ENCODE peak calls at places on chromosomes 11 and 22, in eight cellular contexts. N is retinal pigment epithelial cell; C is mucosa of descending colon; W is heart left ventricle; S is germinal center; Z is activated CD4-positive, alpha-beta T cell treated with anti-CD3 and anti-CD28 coated beads for 24 hours; V is NCI-H1417; G is right cardiac atrium. Q is an unnamed sample.

GRCh38 chr11:43789700-43790443 is 90.8 kb upstream of the ALKBH3 start:
- DNase-seq in N (peak), C (no peak), W (no peak), S (no peak), Z (no peak), V (no peak), G (no peak), Q (peak)

GRCh38 chr22:20803696-20804324 is 29.9 kb downstream of the SERPIND1 start:
- DNase-seq in N (no peak), C (peak), W (peak), S (no peak), Z (no peak), V (no peak), G (peak), Q (peak)

GRCh38 chr11:59614277-59615131 is 1.1 kb downstream of the OSBP start:
- DNase-seq in N (no peak), C (no peak), W (no peak), S (no peak), Z (no peak), V (no peak), G (no peak), Q (no peak)

GRCh38 chr11:45354976-45355705 is 69.0 kb upstream of the SYT13 start:
- DNase-seq in N (peak), C (peak), W (peak), S (peak), Z (peak), V (peak), G (peak), Q (no peak)

GRCh38 chr11:18374956-18375355 is 19.4 kb upstream of the LDHA start:
- DNase-seq in N (no peak), C (no peak), W (no peak), S (no peak), Z (no peak), V (no peak), G (no peak), Q (no peak)

GRCh38 chr11:72233056-72233772 is 8.6 kb downstream of the INPPL1 start:
- DNase-seq in N (no peak), C (no peak), W (no peak), S (no peak), Z (no peak), V (no peak), G (no peak), Q (no peak)

GRCh38 chr11:115144014-115144413 is 360.2 kb downstream of the CADM1 start:
- DNase-seq in N (no peak), C (no peak), W (no peak), S (no peak), Z (no peak), V (no peak), G (no peak), Q (no peak)

GRCh38 chr22:30290679-30291333 is 1.5 kb upstream of the CASTOR1 start:
- DNase-seq in N (no peak), C (peak), W (peak), S (peak), Z (no peak), V (peak), G (peak), Q (peak)

GRCh38 chr11:119518746-119519382 is 95.9 kb upstream of the THY1 start:
- DNase-seq in N (no peak), C (no peak), W (no peak), S (no peak), Z (no peak), V (no peak), G (no peak), Q (peak)

Q was measured in GM03348.